ENCODE peak calls at places on chromosome 13, in ten cellular contexts. One of them, this sample, is unnamed.

GRCh38 chr13:29846475-29847256 is 3.8 kb downstream of the UBL3 start:
- ATAC-seq in psoas muscle: no peak
- ATAC-seq in activated CD8-positive, alpha-beta memory T cell treated with anti-CD3 and anti-CD28 coated beads, Interleukin-2, amount 10 ng/mL, durations not matched to agents 7 days and 5 days: no peak
- ATAC-seq in foreskin keratinocyte: no peak
- ATAC-seq in HCT116: no peak
- ATAC-seq in activated CD8-positive, alpha-beta T cell treated with anti-CD3 and anti-CD28 coated beads, Interleukin-2, amount 10 ng/mL, durations not matched to agents 7 days and 5 days: no peak
- ATAC-seq in gastrocnemius medialis: no peak
- ATAC-seq in activated naive CD8-positive, alpha-beta T cell treated with anti-CD3 and anti-CD28 coated beads, Interleukin-2, amount 10 ng/mL, durations not matched to agents 7 days and 5 days: no peak
- ATAC-seq in stimulated activated naive CD8-positive, alpha-beta T cell treated with anti-CD3 and anti-CD28 coated beads, Interleukin-15, Interleukin-2, amounts not matched to agents 100 U/mL and 50 U/mL, for 24 hours: no peak
- ATAC-seq in aorta: no peak
- ATAC-seq in this sample: no peak

GRCh38 chr13:97344250-97345175 is 89.5 kb upstream of the RAP2A start:
- ATAC-seq in psoas muscle: peak
- ATAC-seq in activated CD8-positive, alpha-beta memory T cell treated with anti-CD3 and anti-CD28 coated beads, Interleukin-2, amount 10 ng/mL, durations not matched to agents 7 days and 5 days: peak
- ATAC-seq in foreskin keratinocyte: peak
- ATAC-seq in HCT116: peak
- ATAC-seq in activated CD8-positive, alpha-beta T cell treated with anti-CD3 and anti-CD28 coated beads, Interleukin-2, amount 10 ng/mL, durations not matched to agents 7 days and 5 days: peak
- ATAC-seq in gastrocnemius medialis: peak
- ATAC-seq in activated naive CD8-positive, alpha-beta T cell treated with anti-CD3 and anti-CD28 coated beads, Interleukin-2, amount 10 ng/mL, durations not matched to agents 7 days and 5 days: no peak
- ATAC-seq in stimulated activated naive CD8-positive, alpha-beta T cell treated with anti-CD3 and anti-CD28 coated beads, Interleukin-15, Interleukin-2, amounts not matched to agents 100 U/mL and 50 U/mL, for 24 hours: peak
- ATAC-seq in aorta: peak
- ATAC-seq in this sample: peak

GRCh38 chr13:40233731-40234195 is 432.7 kb downstream of the FOXO1 start:
- ATAC-seq in psoas muscle: peak
- ATAC-seq in activated CD8-positive, alpha-beta memory T cell treated with anti-CD3 and anti-CD28 coated beads, Interleukin-2, amount 10 ng/mL, durations not matched to agents 7 days and 5 days: no peak
- ATAC-seq in foreskin keratinocyte: peak
- ATAC-seq in HCT116: no peak
- ATAC-seq in activated CD8-positive, alpha-beta T cell treated with anti-CD3 and anti-CD28 coated beads, Interleukin-2, amount 10 ng/mL, durations not matched to agents 7 days and 5 days: no peak
- ATAC-seq in gastrocnemius medialis: peak
- ATAC-seq in activated naive CD8-positive, alpha-beta T cell treated with anti-CD3 and anti-CD28 coated beads, Interleukin-2, amount 10 ng/mL, durations not matched to agents 7 days and 5 days: no peak
- ATAC-seq in stimulated activated naive CD8-positive, alpha-beta T cell treated with anti-CD3 and anti-CD28 coated beads, Interleukin-15, Interleukin-2, amounts not matched to agents 100 U/mL and 50 U/mL, for 24 hours: no peak
- ATAC-seq in aorta: no peak
- ATAC-seq in this sample: no peak

GRCh38 chr13:49029570-49029969 is 53.9 kb downstream of the FNDC3A start:
- ATAC-seq in psoas muscle: no peak
- ATAC-seq in activated CD8-positive, alpha-beta memory T cell treated with anti-CD3 and anti-CD28 coated beads, Interleukin-2, amount 10 ng/mL, durations not matched to agents 7 days and 5 days: no peak
- ATAC-seq in foreskin keratinocyte: no peak
- ATAC-seq in HCT116: no peak
- ATAC-seq in activated CD8-positive, alpha-beta T cell treated with anti-CD3 and anti-CD28 coated beads, Interleukin-2, amount 10 ng/mL, durations not matched to agents 7 days and 5 days: no peak
- ATAC-seq in gastrocnemius medialis: no peak
- ATAC-seq in activated naive CD8-positive, alpha-beta T cell treated with anti-CD3 and anti-CD28 coated beads, Interleukin-2, amount 10 ng/mL, durations not matched to agents 7 days and 5 days: no peak
- ATAC-seq in stimulated activated naive CD8-positive, alpha-beta T cell treated with anti-CD3 and anti-CD28 coated beads, Interleukin-15, Interleukin-2, amounts not matched to agents 100 U/mL and 50 U/mL, for 24 hours: no peak
- ATAC-seq in aorta: no peak
- ATAC-seq in this sample: no peak

GRCh38 chr13:77219401-77219800 is 107.5 kb downstream of the MYCBP2 start:
- ATAC-seq in psoas muscle: no peak
- ATAC-seq in activated CD8-positive, alpha-beta memory T cell treated with anti-CD3 and anti-CD28 coated beads, Interleukin-2, amount 10 ng/mL, durations not matched to agents 7 days and 5 days: no peak
- ATAC-seq in foreskin keratinocyte: no peak
- ATAC-seq in HCT116: no peak
- ATAC-seq in activated CD8-positive, alpha-beta T cell treated with anti-CD3 and anti-CD28 coated beads, Interleukin-2, amount 10 ng/mL, durations not matched to agents 7 days and 5 days: no peak
- ATAC-seq in gastrocnemius medialis: no peak
- ATAC-seq in activated naive CD8-positive, alpha-beta T cell treated with anti-CD3 and anti-CD28 coated beads, Interleukin-2, amount 10 ng/mL, durations not matched to agents 7 days and 5 days: no peak
- ATAC-seq in stimulated activated naive CD8-positive, alpha-beta T cell treated with anti-CD3 and anti-CD28 coated beads, Interleukin-15, Interleukin-2, amounts not matched to agents 100 U/mL and 50 U/mL, for 24 hours: no peak
- ATAC-seq in aorta: no peak
- ATAC-seq in this sample: no peak

GRCh38 chr13:18996627-18997051 is 185.0 kb downstream of the TUBA3C start:
- ATAC-seq in psoas muscle: peak
- ATAC-seq in activated CD8-positive, alpha-beta memory T cell treated with anti-CD3 and anti-CD28 coated beads, Interleukin-2, amount 10 ng/mL, durations not matched to agents 7 days and 5 days: no peak
- ATAC-seq in foreskin keratinocyte: no peak
- ATAC-seq in HCT116: no peak
- ATAC-seq in activated CD8-positive, alpha-beta T cell treated with anti-CD3 and anti-CD28 coated beads, Interleukin-2, amount 10 ng/mL, durations not matched to agents 7 days and 5 days: no peak
- ATAC-seq in gastrocnemius medialis: no peak
- ATAC-seq in activated naive CD8-positive, alpha-beta T cell treated with anti-CD3 and anti-CD28 coated beads, Interleukin-2, amount 10 ng/mL, durations not matched to agents 7 days and 5 days: no peak
- ATAC-seq in stimulated activated naive CD8-positive, alpha-beta T cell treated with anti-CD3 and anti-CD28 coated beads, Interleukin-15, Interleukin-2, amounts not matched to agents 100 U/mL and 50 U/mL, for 24 hours: no peak
- ATAC-seq in aorta: peak
- ATAC-seq in this sample: no peak

GRCh38 chr13:113616991-113617749 is 32.6 kb downstream of the TFDP1 start:
- ATAC-seq in psoas muscle: peak
- ATAC-seq in activated CD8-positive, alpha-beta memory T cell treated with anti-CD3 and anti-CD28 coated beads, Interleukin-2, amount 10 ng/mL, durations not matched to agents 7 days and 5 days: no peak
- ATAC-seq in foreskin keratinocyte: no peak
- ATAC-seq in HCT116: no peak
- ATAC-seq in activated CD8-positive, alpha-beta T cell treated with anti-CD3 and anti-CD28 coated beads, Interleukin-2, amount 10 ng/mL, durations not matched to agents 7 days and 5 days: no peak
- ATAC-seq in gastrocnemius medialis: no peak
- ATAC-seq in activated naive CD8-positive, alpha-beta T cell treated with anti-CD3 and anti-CD28 coated beads, Interleukin-2, amount 10 ng/mL, durations not matched to agents 7 days and 5 days: no peak
- ATAC-seq in stimulated activated naive CD8-positive, alpha-beta T cell treated with anti-CD3 and anti-CD28 coated beads, Interleukin-15, Interleukin-2, amounts not matched to agents 100 U/mL and 50 U/mL, for 24 hours: no peak
- ATAC-seq in aorta: no peak
- ATAC-seq in this sample: peak

GRCh38 chr13:53691417-53691816 is 662.8 kb downstream of the OLFM4 start:
- ATAC-seq in psoas muscle: no peak
- ATAC-seq in activated CD8-positive, alpha-beta memory T cell treated with anti-CD3 and anti-CD28 coated beads, Interleukin-2, amount 10 ng/mL, durations not matched to agents 7 days and 5 days: no peak
- ATAC-seq in foreskin keratinocyte: no peak
- ATAC-seq in HCT116: no peak
- ATAC-seq in activated CD8-positive, alpha-beta T cell treated with anti-CD3 and anti-CD28 coated beads, Interleukin-2, amount 10 ng/mL, durations not matched to agents 7 days and 5 days: no peak
- ATAC-seq in gastrocnemius medialis: no peak
- ATAC-seq in activated naive CD8-positive, alpha-beta T cell treated with anti-CD3 and anti-CD28 coated beads, Interleukin-2, amount 10 ng/mL, durations not matched to agents 7 days and 5 days: no peak
- ATAC-seq in stimulated activated naive CD8-positive, alpha-beta T cell treated with anti-CD3 and anti-CD28 coated beads, Interleukin-15, Interleukin-2, amounts not matched to agents 100 U/mL and 50 U/mL, for 24 hours: no peak
- ATAC-seq in aorta: no peak
- ATAC-seq in this sample: no peak

GRCh38 chr13:50812242-50812641 is 31.2 kb downstream of the DLEU7 start:
- ATAC-seq in psoas muscle: no peak
- ATAC-seq in activated CD8-positive, alpha-beta memory T cell treated with anti-CD3 and anti-CD28 coated beads, Interleukin-2, amount 10 ng/mL, durations not matched to agents 7 days and 5 days: no peak
- ATAC-seq in foreskin keratinocyte: no peak
- ATAC-seq in HCT116: no peak
- ATAC-seq in activated CD8-positive, alpha-beta T cell treated with anti-CD3 and anti-CD28 coated beads, Interleukin-2, amount 10 ng/mL, durations not matched to agents 7 days and 5 days: no peak
- ATAC-seq in gastrocnemius medialis: no peak
- ATAC-seq in activated naive CD8-positive, alpha-beta T cell treated with anti-CD3 and anti-CD28 coated beads, Interleukin-2, amount 10 ng/mL, durations not matched to agents 7 days and 5 days: no peak
- ATAC-seq in stimulated activated naive CD8-positive, alpha-beta T cell treated with anti-CD3 and anti-CD28 coated beads, Interleukin-15, Interleukin-2, amounts not matched to agents 100 U/mL and 50 U/mL, for 24 hours: no peak
- ATAC-seq in aorta: no peak
- ATAC-seq in this sample: no peak

GRCh38 chr13:32914686-32915085 is 101.5 kb upstream of the KL start:
- ATAC-seq in psoas muscle: no peak
- ATAC-seq in activated CD8-positive, alpha-beta memory T cell treated with anti-CD3 and anti-CD28 coated beads, Interleukin-2, amount 10 ng/mL, durations not matched to agents 7 days and 5 days: no peak
- ATAC-seq in foreskin keratinocyte: peak
- ATAC-seq in HCT116: no peak
- ATAC-seq in activated CD8-positive, alpha-beta T cell treated with anti-CD3 and anti-CD28 coated beads, Interleukin-2, amount 10 ng/mL, durations not matched to agents 7 days and 5 days: no peak
- ATAC-seq in gastrocnemius medialis: no peak
- ATAC-seq in activated naive CD8-positive, alpha-beta T cell treated with anti-CD3 and anti-CD28 coated beads, Interleukin-2, amount 10 ng/mL, durations not matched to agents 7 days and 5 days: no peak
- ATAC-seq in stimulated activated naive CD8-positive, alpha-beta T cell treated with anti-CD3 and anti-CD28 coated beads, Interleukin-15, Interleukin-2, amounts not matched to agents 100 U/mL and 50 U/mL, for 24 hours: no peak
- ATAC-seq in aorta: no peak
- ATAC-seq in this sample: no peak

GRCh38 chr13:109616021-109616420 is 170.4 kb downstream of the IRS2 start:
- ATAC-seq in psoas muscle: no peak
- ATAC-seq in activated CD8-positive, alpha-beta memory T cell treated with anti-CD3 and anti-CD28 coated beads, Interleukin-2, amount 10 ng/mL, durations not matched to agents 7 days and 5 days: no peak
- ATAC-seq in foreskin keratinocyte: no peak
- ATAC-seq in HCT116: no peak
- ATAC-seq in activated CD8-positive, alpha-beta T cell treated with anti-CD3 and anti-CD28 coated beads, Interleukin-2, amount 10 ng/mL, durations not matched to agents 7 days and 5 days: no peak
- ATAC-seq in gastrocnemius medialis: no peak
- ATAC-seq in activated naive CD8-positive, alpha-beta T cell treated with anti-CD3 and anti-CD28 coated beads, Interleukin-2, amount 10 ng/mL, durations not matched to agents 7 days and 5 days: no peak
- ATAC-seq in stimulated activated naive CD8-positive, alpha-beta T cell treated with anti-CD3 and anti-CD28 coated beads, Interleukin-15, Interleukin-2, amounts not matched to agents 100 U/mL and 50 U/mL, for 24 hours: no peak
- ATAC-seq in aorta: no peak
- ATAC-seq in this sample: no peak

GRCh38 chr13:99018418-99019180 is 40.7 kb upstream of the DOCK9 start:
- ATAC-seq in psoas muscle: no peak
- ATAC-seq in activated CD8-positive, alpha-beta memory T cell treated with anti-CD3 and anti-CD28 coated beads, Interleukin-2, amount 10 ng/mL, durations not matched to agents 7 days and 5 days: no peak
- ATAC-seq in foreskin keratinocyte: peak
- ATAC-seq in HCT116: no peak
- ATAC-seq in activated CD8-positive, alpha-beta T cell treated with anti-CD3 and anti-CD28 coated beads, Interleukin-2, amount 10 ng/mL, durations not matched to agents 7 days and 5 days: no peak
- ATAC-seq in gastrocnemius medialis: no peak
- ATAC-seq in activated naive CD8-positive, alpha-beta T cell treated with anti-CD3 and anti-CD28 coated beads, Interleukin-2, amount 10 ng/mL, durations not matched to agents 7 days and 5 days: no peak
- ATAC-seq in stimulated activated naive CD8-positive, alpha-beta T cell treated with anti-CD3 and anti-CD28 coated beads, Interleukin-15, Interleukin-2, amounts not matched to agents 100 U/mL and 50 U/mL, for 24 hours: peak
- ATAC-seq in aorta: no peak
- ATAC-seq in this sample: peak

GRCh38 chr13:35600137-35600536 is 123.6 kb upstream of the MAB21L1 start:
- ATAC-seq in psoas muscle: no peak
- ATAC-seq in activated CD8-positive, alpha-beta memory T cell treated with anti-CD3 and anti-CD28 coated beads, Interleukin-2, amount 10 ng/mL, durations not matched to agents 7 days and 5 days: no peak
- ATAC-seq in foreskin keratinocyte: no peak
- ATAC-seq in HCT116: no peak
- ATAC-seq in activated CD8-positive, alpha-beta T cell treated with anti-CD3 and anti-CD28 coated beads, Interleukin-2, amount 10 ng/mL, durations not matched to agents 7 days and 5 days: no peak
- ATAC-seq in gastrocnemius medialis: no peak
- ATAC-seq in activated naive CD8-positive, alpha-beta T cell treated with anti-CD3 and anti-CD28 coated beads, Interleukin-2, amount 10 ng/mL, durations not matched to agents 7 days and 5 days: no peak
- ATAC-seq in stimulated activated naive CD8-positive, alpha-beta T cell treated with anti-CD3 and anti-CD28 coated beads, Interleukin-15, Interleukin-2, amounts not matched to agents 100 U/mL and 50 U/mL, for 24 hours: no peak
- ATAC-seq in aorta: no peak
- ATAC-seq in this sample: peak

GRCh38 chr13:33197551-33197971 is 88.0 kb downstream of the STARD13 start:
- ATAC-seq in psoas muscle: no peak
- ATAC-seq in activated CD8-positive, alpha-beta memory T cell treated with anti-CD3 and anti-CD28 coated beads, Interleukin-2, amount 10 ng/mL, durations not matched to agents 7 days and 5 days: no peak
- ATAC-seq in foreskin keratinocyte: no peak
- ATAC-seq in HCT116: no peak
- ATAC-seq in activated CD8-positive, alpha-beta T cell treated with anti-CD3 and anti-CD28 coated beads, Interleukin-2, amount 10 ng/mL, durations not matched to agents 7 days and 5 days: no peak
- ATAC-seq in gastrocnemius medialis: no peak
- ATAC-seq in activated naive CD8-positive, alpha-beta T cell treated with anti-CD3 and anti-CD28 coated beads, Interleukin-2, amount 10 ng/mL, durations not matched to agents 7 days and 5 days: no peak
- ATAC-seq in stimulated activated naive CD8-positive, alpha-beta T cell treated with anti-CD3 and anti-CD28 coated beads, Interleukin-15, Interleukin-2, amounts not matched to agents 100 U/mL and 50 U/mL, for 24 hours: no peak
- ATAC-seq in aorta: no peak
- ATAC-seq in this sample: no peak

GRCh38 chr13:79124183-79124582 is 281.9 kb downstream of the RBM26 start:
- ATAC-seq in psoas muscle: no peak
- ATAC-seq in activated CD8-positive, alpha-beta memory T cell treated with anti-CD3 and anti-CD28 coated beads, Interleukin-2, amount 10 ng/mL, durations not matched to agents 7 days and 5 days: no peak
- ATAC-seq in foreskin keratinocyte: no peak
- ATAC-seq in HCT116: no peak
- ATAC-seq in activated CD8-positive, alpha-beta T cell treated with anti-CD3 and anti-CD28 coated beads, Interleukin-2, amount 10 ng/mL, durations not matched to agents 7 days and 5 days: no peak
- ATAC-seq in gastrocnemius medialis: no peak
- ATAC-seq in activated naive CD8-positive, alpha-beta T cell treated with anti-CD3 and anti-CD28 coated beads, Interleukin-2, amount 10 ng/mL, durations not matched to agents 7 days and 5 days: no peak
- ATAC-seq in stimulated activated naive CD8-positive, alpha-beta T cell treated with anti-CD3 and anti-CD28 coated beads, Interleukin-15, Interleukin-2, amounts not matched to agents 100 U/mL and 50 U/mL, for 24 hours: no peak
- ATAC-seq in aorta: no peak
- ATAC-seq in this sample: no peak

GRCh38 chr13:32134991-32135390 is 103.4 kb downstream of the FRY start:
- ATAC-seq in psoas muscle: no peak
- ATAC-seq in activated CD8-positive, alpha-beta memory T cell treated with anti-CD3 and anti-CD28 coated beads, Interleukin-2, amount 10 ng/mL, durations not matched to agents 7 days and 5 days: no peak
- ATAC-seq in foreskin keratinocyte: no peak
- ATAC-seq in HCT116: no peak
- ATAC-seq in activated CD8-positive, alpha-beta T cell treated with anti-CD3 and anti-CD28 coated beads, Interleukin-2, amount 10 ng/mL, durations not matched to agents 7 days and 5 days: no peak
- ATAC-seq in gastrocnemius medialis: no peak
- ATAC-seq in activated naive CD8-positive, alpha-beta T cell treated with anti-CD3 and anti-CD28 coated beads, Interleukin-2, amount 10 ng/mL, durations not matched to agents 7 days and 5 days: no peak
- ATAC-seq in stimulated activated naive CD8-positive, alpha-beta T cell treated with anti-CD3 and anti-CD28 coated beads, Interleukin-15, Interleukin-2, amounts not matched to agents 100 U/mL and 50 U/mL, for 24 hours: no peak
- ATAC-seq in aorta: no peak
- ATAC-seq in this sample: no peak

GRCh38 chr13:32229443-32229842 is 85.7 kb downstream of the ZAR1L start:
- ATAC-seq in psoas muscle: no peak
- ATAC-seq in activated CD8-positive, alpha-beta memory T cell treated with anti-CD3 and anti-CD28 coated beads, Interleukin-2, amount 10 ng/mL, durations not matched to agents 7 days and 5 days: no peak
- ATAC-seq in foreskin keratinocyte: no peak
- ATAC-seq in HCT116: no peak
- ATAC-seq in activated CD8-positive, alpha-beta T cell treated with anti-CD3 and anti-CD28 coated beads, Interleukin-2, amount 10 ng/mL, durations not matched to agents 7 days and 5 days: no peak
- ATAC-seq in gastrocnemius medialis: no peak
- ATAC-seq in activated naive CD8-positive, alpha-beta T cell treated with anti-CD3 and anti-CD28 coated beads, Interleukin-2, amount 10 ng/mL, durations not matched to agents 7 days and 5 days: no peak
- ATAC-seq in stimulated activated naive CD8-positive, alpha-beta T cell treated with anti-CD3 and anti-CD28 coated beads, Interleukin-15, Interleukin-2, amounts not matched to agents 100 U/mL and 50 U/mL, for 24 hours: no peak
- ATAC-seq in aorta: no peak
- ATAC-seq in this sample: no peak

GRCh38 chr13:99991013-99991805 is 9.6 kb downstream of the ZIC2 start:
- ATAC-seq in psoas muscle: no peak
- ATAC-seq in activated CD8-positive, alpha-beta memory T cell treated with anti-CD3 and anti-CD28 coated beads, Interleukin-2, amount 10 ng/mL, durations not matched to agents 7 days and 5 days: no peak
- ATAC-seq in foreskin keratinocyte: no peak
- ATAC-seq in HCT116: no peak
- ATAC-seq in activated CD8-positive, alpha-beta T cell treated with anti-CD3 and anti-CD28 coated beads, Interleukin-2, amount 10 ng/mL, durations not matched to agents 7 days and 5 days: no peak
- ATAC-seq in gastrocnemius medialis: no peak
- ATAC-seq in activated naive CD8-positive, alpha-beta T cell treated with anti-CD3 and anti-CD28 coated beads, Interleukin-2, amount 10 ng/mL, durations not matched to agents 7 days and 5 days: no peak
- ATAC-seq in stimulated activated naive CD8-positive, alpha-beta T cell treated with anti-CD3 and anti-CD28 coated beads, Interleukin-15, Interleukin-2, amounts not matched to agents 100 U/mL and 50 U/mL, for 24 hours: no peak
- ATAC-seq in aorta: peak
- ATAC-seq in this sample: peak

GRCh38 chr13:25292301-25292700 is 5.0 kb upstream of the MTMR6 start:
- ATAC-seq in psoas muscle: no peak
- ATAC-seq in activated CD8-positive, alpha-beta memory T cell treated with anti-CD3 and anti-CD28 coated beads, Interleukin-2, amount 10 ng/mL, durations not matched to agents 7 days and 5 days: no peak
- ATAC-seq in foreskin keratinocyte: peak
- ATAC-seq in HCT116: peak
- ATAC-seq in activated CD8-positive, alpha-beta T cell treated with anti-CD3 and anti-CD28 coated beads, Interleukin-2, amount 10 ng/mL, durations not matched to agents 7 days and 5 days: peak
- ATAC-seq in gastrocnemius medialis: no peak
- ATAC-seq in activated naive CD8-positive, alpha-beta T cell treated with anti-CD3 and anti-CD28 coated beads, Interleukin-2, amount 10 ng/mL, durations not matched to agents 7 days and 5 days: peak
- ATAC-seq in stimulated activated naive CD8-positive, alpha-beta T cell treated with anti-CD3 and anti-CD28 coated beads, Interleukin-15, Interleukin-2, amounts not matched to agents 100 U/mL and 50 U/mL, for 24 hours: peak
- ATAC-seq in aorta: no peak
- ATAC-seq in this sample: peak

GRCh38 chr13:27921421-27921960 is 1.7 kb downstream of the PDX1 start:
- ATAC-seq in psoas muscle: peak
- ATAC-seq in activated CD8-positive, alpha-beta memory T cell treated with anti-CD3 and anti-CD28 coated beads, Interleukin-2, amount 10 ng/mL, durations not matched to agents 7 days and 5 days: no peak
- ATAC-seq in foreskin keratinocyte: peak
- ATAC-seq in HCT116: no peak
- ATAC-seq in activated CD8-positive, alpha-beta T cell treated with anti-CD3 and anti-CD28 coated beads, Interleukin-2, amount 10 ng/mL, durations not matched to agents 7 days and 5 days: peak
- ATAC-seq in gastrocnemius medialis: no peak
- ATAC-seq in activated naive CD8-positive, alpha-beta T cell treated with anti-CD3 and anti-CD28 coated beads, Interleukin-2, amount 10 ng/mL, durations not matched to agents 7 days and 5 days: no peak
- ATAC-seq in stimulated activated naive CD8-positive, alpha-beta T cell treated with anti-CD3 and anti-CD28 coated beads, Interleukin-15, Interleukin-2, amounts not matched to agents 100 U/mL and 50 U/mL, for 24 hours: peak
- ATAC-seq in aorta: peak
- ATAC-seq in this sample: no peak

GRCh38 chr13:73874460-73874859 is 259.7 kb downstream of the KLF12 start:
- ATAC-seq in psoas muscle: no peak
- ATAC-seq in activated CD8-positive, alpha-beta memory T cell treated with anti-CD3 and anti-CD28 coated beads, Interleukin-2, amount 10 ng/mL, durations not matched to agents 7 days and 5 days: no peak
- ATAC-seq in foreskin keratinocyte: no peak
- ATAC-seq in HCT116: no peak
- ATAC-seq in activated CD8-positive, alpha-beta T cell treated with anti-CD3 and anti-CD28 coated beads, Interleukin-2, amount 10 ng/mL, durations not matched to agents 7 days and 5 days: no peak
- ATAC-seq in gastrocnemius medialis: no peak
- ATAC-seq in activated naive CD8-positive, alpha-beta T cell treated with anti-CD3 and anti-CD28 coated beads, Interleukin-2, amount 10 ng/mL, durations not matched to agents 7 days and 5 days: no peak
- ATAC-seq in stimulated activated naive CD8-positive, alpha-beta T cell treated with anti-CD3 and anti-CD28 coated beads, Interleukin-15, Interleukin-2, amounts not matched to agents 100 U/mL and 50 U/mL, for 24 hours: peak
- ATAC-seq in aorta: no peak
- ATAC-seq in this sample: no peak

GRCh38 chr13:43132228-43132627 is 108.8 kb downstream of the DNAJC15 start:
- ATAC-seq in psoas muscle: peak
- ATAC-seq in activated CD8-positive, alpha-beta memory T cell treated with anti-CD3 and anti-CD28 coated beads, Interleukin-2, amount 10 ng/mL, durations not matched to agents 7 days and 5 days: no peak
- ATAC-seq in foreskin keratinocyte: peak
- ATAC-seq in HCT116: peak
- ATAC-seq in activated CD8-positive, alpha-beta T cell treated with anti-CD3 and anti-CD28 coated beads, Interleukin-2, amount 10 ng/mL, durations not matched to agents 7 days and 5 days: no peak
- ATAC-seq in gastrocnemius medialis: no peak
- ATAC-seq in activated naive CD8-positive, alpha-beta T cell treated with anti-CD3 and anti-CD28 coated beads, Interleukin-2, amount 10 ng/mL, durations not matched to agents 7 days and 5 days: no peak
- ATAC-seq in stimulated activated naive CD8-positive, alpha-beta T cell treated with anti-CD3 and anti-CD28 coated beads, Interleukin-15, Interleukin-2, amounts not matched to agents 100 U/mL and 50 U/mL, for 24 hours: peak
- ATAC-seq in aorta: no peak
- ATAC-seq in this sample: peak

GRCh38 chr13:112685856-112686255 is 4.0 kb upstream of the ATP11A start:
- ATAC-seq in psoas muscle: no peak
- ATAC-seq in activated CD8-positive, alpha-beta memory T cell treated with anti-CD3 and anti-CD28 coated beads, Interleukin-2, amount 10 ng/mL, durations not matched to agents 7 days and 5 days: no peak
- ATAC-seq in foreskin keratinocyte: peak
- ATAC-seq in HCT116: no peak
- ATAC-seq in activated CD8-positive, alpha-beta T cell treated with anti-CD3 and anti-CD28 coated beads, Interleukin-2, amount 10 ng/mL, durations not matched to agents 7 days and 5 days: no peak
- ATAC-seq in gastrocnemius medialis: no peak
- ATAC-seq in activated naive CD8-positive, alpha-beta T cell treated with anti-CD3 and anti-CD28 coated beads, Interleukin-2, amount 10 ng/mL, durations not matched to agents 7 days and 5 days: no peak
- ATAC-seq in stimulated activated naive CD8-positive, alpha-beta T cell treated with anti-CD3 and anti-CD28 coated beads, Interleukin-15, Interleukin-2, amounts not matched to agents 100 U/mL and 50 U/mL, for 24 hours: no peak
- ATAC-seq in aorta: no peak
- ATAC-seq in this sample: no peak

GRCh38 chr13:45352031-45352430 is 11.0 kb upstream of the TPT1 start:
- ATAC-seq in psoas muscle: peak
- ATAC-seq in activated CD8-positive, alpha-beta memory T cell treated with anti-CD3 and anti-CD28 coated beads, Interleukin-2, amount 10 ng/mL, durations not matched to agents 7 days and 5 days: no peak
- ATAC-seq in foreskin keratinocyte: peak
- ATAC-seq in HCT116: peak
- ATAC-seq in activated CD8-positive, alpha-beta T cell treated with anti-CD3 and anti-CD28 coated beads, Interleukin-2, amount 10 ng/mL, durations not matched to agents 7 days and 5 days: no peak
- ATAC-seq in gastrocnemius medialis: no peak
- ATAC-seq in activated naive CD8-positive, alpha-beta T cell treated with anti-CD3 and anti-CD28 coated beads, Interleukin-2, amount 10 ng/mL, durations not matched to agents 7 days and 5 days: no peak
- ATAC-seq in stimulated activated naive CD8-positive, alpha-beta T cell treated with anti-CD3 and anti-CD28 coated beads, Interleukin-15, Interleukin-2, amounts not matched to agents 100 U/mL and 50 U/mL, for 24 hours: no peak
- ATAC-seq in aorta: no peak
- ATAC-seq in this sample: no peak

GRCh38 chr13:108326318-108326717 is 56.8 kb downstream of the TNFSF13B start:
- ATAC-seq in psoas muscle: no peak
- ATAC-seq in activated CD8-positive, alpha-beta memory T cell treated with anti-CD3 and anti-CD28 coated beads, Interleukin-2, amount 10 ng/mL, durations not matched to agents 7 days and 5 days: no peak
- ATAC-seq in foreskin keratinocyte: no peak
- ATAC-seq in HCT116: no peak
- ATAC-seq in activated CD8-positive, alpha-beta T cell treated with anti-CD3 and anti-CD28 coated beads, Interleukin-2, amount 10 ng/mL, durations not matched to agents 7 days and 5 days: no peak
- ATAC-seq in gastrocnemius medialis: no peak
- ATAC-seq in activated naive CD8-positive, alpha-beta T cell treated with anti-CD3 and anti-CD28 coated beads, Interleukin-2, amount 10 ng/mL, durations not matched to agents 7 days and 5 days: peak
- ATAC-seq in stimulated activated naive CD8-positive, alpha-beta T cell treated with anti-CD3 and anti-CD28 coated beads, Interleukin-15, Interleukin-2, amounts not matched to agents 100 U/mL and 50 U/mL, for 24 hours: no peak
- ATAC-seq in aorta: no peak
- ATAC-seq in this sample: no peak